ENCODE peak calls at places on chromosomes 3 and 15, in ten cellular contexts. Y is AG10803, N is left ventricle myocardium inferior, F is osteocyte, K is breast epithelium, H is epithelial cell of proximal tubule, I is mesothelial cell of epicardium, G is foreskin fibroblast, B is heart left ventricle, C is HFFc6. T is an unnamed sample.

GRCh38 chr3:160616311-160616710 is 50.9 kb upstream of the KPNA4 start:
- DNase-seq in F (no peak), Y (no peak), H (no peak), B (no peak), N (no peak), C (no peak), K (no peak), G (no peak), I (no peak), T (no peak)

GRCh38 chr3:53224026-53224425 is 31.8 kb downstream of the TKT start:
- DNase-seq in K (no peak), F (peak), G (no peak), N (no peak), H (no peak), Y (no peak), I (no peak), B (no peak), C (no peak), T (no peak)

GRCh38 chr15:40103124-40103858 is 5.4 kb downstream of the BMF start:
- DNase-seq in I (peak), G (peak), C (peak), Y (peak), H (no peak), F (peak), K (peak), B (peak), N (peak), T (no peak)

GRCh38 chr3:22089284-22089683 is 338.3 kb upstream of the ZNF385D start:
- DNase-seq in H (peak), Y (no peak), C (no peak), G (no peak), K (no peak), B (no peak), I (no peak), F (no peak), N (no peak), T (no peak)

GRCh38 chr3:50212502-50212901 is 7.4 kb downstream of the SLC38A3 start:
- DNase-seq in H (no peak), I (no peak), K (no peak), B (no peak), C (no peak), Y (no peak), F (no peak), G (no peak), N (no peak), T (no peak)

GRCh38 chr3:149579838-149580542 is 77.8 kb downstream of the WWTR1 start:
- DNase-seq in N (no peak), Y (peak), C (peak), I (no peak), H (no peak), K (no peak), G (peak), B (no peak), F (no peak), T (no peak)

GRCh38 chr3:120469440-120470415 is 18.9 kb upstream of the FSTL1 start:
- DNase-seq in I (peak), G (peak), H (peak), N (no peak), Y (peak), C (peak), K (no peak), F (no peak), B (peak), T (no peak)

GRCh38 chr3:87320748-87321634 is 44.6 kb upstream of the POU1F1 start:
- DNase-seq in K (no peak), Y (no peak), C (no peak), I (no peak), G (no peak), H (no peak), N (no peak), B (no peak), F (no peak), T (no peak)

GRCh38 chr15:88323468-88323867 is 66.9 kb upstream of the NTRK3 start:
- DNase-seq in K (no peak), H (no peak), N (no peak), C (no peak), B (no peak), G (no peak), I (no peak), F (no peak), Y (no peak), T (no peak)

GRCh38 chr3:121757812-121758545 is 8.4 kb upstream of the GOLGB1 start:
- DNase-seq in Y (no peak), F (no peak), C (no peak), B (no peak), K (no peak), I (no peak), G (no peak), H (no peak), N (no peak), T (no peak)

GRCh38 chr15:77497942-77498361 is 77.3 kb downstream of the HMG20A start:
- DNase-seq in Y (peak), B (peak), N (no peak), H (no peak), F (no peak), G (no peak), K (no peak), C (peak), I (peak), T (no peak)

GRCh38 chr3:133599280-133599679 is 25.8 kb downstream of the CDV3 start:
- DNase-seq in N (no peak), K (no peak), H (no peak), Y (no peak), F (no peak), C (no peak), B (no peak), G (no peak), I (no peak), T (no peak)

GRCh38 chr3:122918576-122919290 is 108.8 kb downstream of the SEMA5B start:
- DNase-seq in F (no peak), C (peak), I (no peak), K (no peak), B (no peak), H (no peak), Y (no peak), N (no peak), G (peak), T (no peak)

GRCh38 chr3:187678869-187679268 is 8.7 kb upstream of the SST start:
- DNase-seq in Y (peak), C (peak), H (no peak), N (no peak), B (peak), K (no peak), G (peak), F (no peak), I (peak), T (no peak)

GRCh38 chr15:66171891-66172290 is 81.7 kb downstream of the MEGF11 start:
- DNase-seq in K (no peak), F (no peak), H (no peak), N (no peak), C (no peak), B (no peak), I (no peak), G (no peak), Y (no peak), T (no peak)

GRCh38 chr3:23761440-23761896 is 44.3 kb upstream of the UBE2E1 start:
- DNase-seq in C (peak), B (no peak), H (no peak), G (peak), I (no peak), K (no peak), N (no peak), Y (no peak), F (no peak), T (no peak)

GRCh38 chr3:76585794-76586392 is 454.0 kb upstream of the ROBO2 start:
- DNase-seq in I (no peak), C (no peak), Y (peak), G (no peak), F (no peak), B (no peak), N (no peak), H (no peak), K (no peak), T (no peak)

GRCh38 chr3:133897547-133897946 is 1.9 kb upstream of the RAB6B start:
- DNase-seq in N (no peak), H (no peak), I (no peak), F (no peak), Y (no peak), G (no peak), K (no peak), B (no peak), C (no peak), T (no peak)

GRCh38 chr3:130850044-130850797 is 43.7 kb upstream of the ATP2C1 start:
- DNase-seq in H (no peak), I (no peak), N (no peak), B (peak), G (peak), F (no peak), Y (peak), C (no peak), K (no peak), T (no peak)

GRCh38 chr3:65669163-65669875 is 369.4 kb downstream of the MAGI1 start:
- DNase-seq in C (no peak), F (no peak), B (no peak), I (no peak), N (no peak), G (peak), K (no peak), H (no peak), Y (peak), T (no peak)

GRCh38 chr3:34005886-34006285 is 207.5 kb downstream of the PDCD6IP start:
- DNase-seq in K (no peak), I (no peak), H (no peak), B (no peak), N (no peak), F (no peak), Y (peak), G (peak), C (peak), T (no peak)

GRCh38 chr3:133693821-133694220 is 32.1 kb upstream of the TOPBP1 start:
- DNase-seq in Y (no peak), H (no peak), C (no peak), G (no peak), B (no peak), N (no peak), F (no peak), I (no peak), K (no peak), T (no peak)

GRCh38 chr3:159629329-159630084 is 359.1 kb upstream of the IL12A start:
- DNase-seq in F (no peak), I (no peak), N (no peak), G (no peak), C (peak), K (no peak), H (no peak), B (no peak), Y (no peak), T (no peak)

GRCh38 chr15:40471778-40472130 is 970 bp downstream of the CHST14 start:
- DNase-seq in K (no peak), G (no peak), H (no peak), I (peak), F (no peak), N (no peak), C (peak), B (no peak), Y (peak), T (no peak)

GRCh38 chr15:90774731-90775521 is 57.8 kb downstream of the BLM start:
- DNase-seq in Y (peak), G (peak), C (peak), B (no peak), I (no peak), H (peak), K (no peak), N (no peak), F (no peak), T (no peak)

GRCh38 chr3:178198329-178198728 is 337.9 kb upstream of the KCNMB2 start:
- DNase-seq in G (no peak), B (no peak), H (no peak), K (no peak), C (peak), Y (peak), I (no peak), N (no peak), F (no peak), T (no peak)

GRCh38 chr15:60917469-60918130 is 311.5 kb downstream of the RORA start:
- DNase-seq in N (peak), H (no peak), K (no peak), Y (peak), C (no peak), G (no peak), I (no peak), B (peak), F (no peak), T (no peak)

GRCh38 chr15:40936709-40937666 is 7.8 kb downstream of the DLL4 start:
- DNase-seq in F (no peak), I (no peak), Y (no peak), C (no peak), B (peak), G (peak), H (no peak), K (no peak), N (no peak), T (no peak)

GRCh38 chr3:119346076-119346496 is 51.9 kb downstream of the ARHGAP31 start:
- DNase-seq in I (no peak), H (no peak), N (no peak), Y (no peak), G (no peak), K (no peak), F (no peak), B (no peak), C (no peak), T (no peak)

GRCh38 chr3:50316657-50317242 is 5.8 kb downstream of the HYAL2 start:
- DNase-seq in Y (no peak), G (no peak), H (no peak), C (no peak), K (peak), F (no peak), B (no peak), N (no peak), I (peak), T (no peak)

GRCh38 chr15:25971053-25971452 is 107.9 kb upstream of the ATP10A start:
- DNase-seq in F (no peak), K (no peak), N (no peak), Y (peak), G (no peak), C (peak), B (no peak), H (no peak), I (no peak), T (no peak)

GRCh38 chr3:129599607-129600006 is 6.9 kb downstream of the PLXND1 start:
- DNase-seq in C (peak), G (peak), F (no peak), Y (peak), B (peak), H (no peak), I (no peak), K (no peak), N (peak), T (no peak)

GRCh38 chr3:172079326-172079976 is 40.1 kb downstream of the FNDC3B start:
- DNase-seq in G (no peak), Y (no peak), H (no peak), F (no peak), B (no peak), K (no peak), N (no peak), I (no peak), C (no peak), T (no peak)

GRCh38 chr3:31896643-31897433 is 84.2 kb downstream of the OSBPL10 start:
- DNase-seq in C (no peak), F (no peak), B (no peak), G (no peak), N (no peak), I (no peak), K (no peak), Y (no peak), H (no peak), T (no peak)

GRCh38 chr15:59169337-59169736 is 37.3 kb upstream of the LDHAL6B start:
- DNase-seq in C (peak), B (no peak), I (no peak), F (no peak), K (no peak), G (peak), H (peak), Y (peak), N (no peak), T (no peak)

GRCh38 chr15:51864408-51865056 is 35.1 kb downstream of the TMOD3 start:
- DNase-seq in G (no peak), N (no peak), H (peak), I (no peak), K (no peak), C (peak), F (no peak), Y (peak), B (no peak), T (no peak)

GRCh38 chr3:30893678-30894325 is 659 bp downstream of the GADL1 start:
- DNase-seq in I (no peak), C (no peak), B (no peak), G (no peak), H (no peak), Y (no peak), F (no peak), N (no peak), K (no peak), T (no peak)

GRCh38 chr15:43487271-43487895 is 5.6 kb downstream of the TP53BP1 start:
- DNase-seq in Y (no peak), H (no peak), K (no peak), G (no peak), I (no peak), F (no peak), B (no peak), N (no peak), C (no peak), T (no peak)

GRCh38 chr3:24601500-24601899 is 106.8 kb upstream of the THRB start:
- DNase-seq in B (no peak), G (no peak), H (no peak), Y (no peak), N (no peak), F (no peak), K (no peak), I (no peak), C (no peak), T (no peak)

GRCh38 chr3:185489462-185489861 is 9.4 kb downstream of the TMEM41A start:
- DNase-seq in F (no peak), N (no peak), C (no peak), Y (no peak), K (no peak), H (no peak), I (no peak), G (no peak), B (no peak), T (no peak)

GRCh38 chr3:25962255-25962654 is 172.4 kb downstream of the OXSM start:
- DNase-seq in Y (no peak), F (no peak), K (no peak), B (no peak), H (no peak), C (no peak), G (no peak), I (no peak), N (no peak), T (no peak)
- TF ChIP-seq CTCF in Y (no peak), F (no peak), K (peak), B (no peak), H (peak), C (no peak), G (no peak), I (no peak), N (no peak), T (peak)

DNA sequence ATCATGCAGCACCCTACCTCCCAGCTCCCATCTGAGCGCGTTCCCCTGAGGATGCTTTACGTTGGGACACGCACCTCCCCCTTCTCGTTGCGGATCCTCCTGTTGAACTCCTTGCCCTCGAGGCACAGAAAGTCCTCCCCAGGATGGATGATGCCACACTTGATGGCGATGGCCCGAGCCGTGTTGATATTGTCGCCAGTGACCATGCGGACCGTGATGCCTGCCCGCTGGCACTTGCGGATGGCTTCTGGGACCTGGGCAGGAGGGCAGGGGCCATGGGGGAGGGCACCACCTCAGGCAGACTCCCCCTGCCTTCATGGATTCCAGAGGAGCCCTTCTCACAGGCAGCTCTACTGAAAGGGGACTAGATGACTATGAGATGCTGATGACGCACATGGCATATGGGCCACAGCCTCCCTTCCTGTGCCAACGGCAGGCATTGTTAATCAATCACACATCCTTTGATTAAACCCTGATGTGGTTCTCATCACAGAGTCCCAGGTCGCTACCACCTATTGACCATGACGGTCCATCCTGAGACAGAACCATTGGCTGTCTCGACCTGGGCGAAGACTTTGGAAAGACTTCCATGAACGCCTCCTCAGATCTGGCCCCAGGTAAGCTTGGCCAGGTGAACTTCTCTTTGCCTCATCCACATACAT is 29.5 kb upstream of the SEC13 start:
- DNase-seq in F (no peak), K (no peak), G (no peak), Y (no peak), C (no peak), H (no peak), B (no peak), N (no peak), I (no peak), T (no peak)
- TF ChIP-seq CTCF in F (no peak), K (no peak), G (no peak), Y (no peak), C (no peak), H (no peak), B (no peak), N (no peak), I (no peak), T (no peak)

DNA sequence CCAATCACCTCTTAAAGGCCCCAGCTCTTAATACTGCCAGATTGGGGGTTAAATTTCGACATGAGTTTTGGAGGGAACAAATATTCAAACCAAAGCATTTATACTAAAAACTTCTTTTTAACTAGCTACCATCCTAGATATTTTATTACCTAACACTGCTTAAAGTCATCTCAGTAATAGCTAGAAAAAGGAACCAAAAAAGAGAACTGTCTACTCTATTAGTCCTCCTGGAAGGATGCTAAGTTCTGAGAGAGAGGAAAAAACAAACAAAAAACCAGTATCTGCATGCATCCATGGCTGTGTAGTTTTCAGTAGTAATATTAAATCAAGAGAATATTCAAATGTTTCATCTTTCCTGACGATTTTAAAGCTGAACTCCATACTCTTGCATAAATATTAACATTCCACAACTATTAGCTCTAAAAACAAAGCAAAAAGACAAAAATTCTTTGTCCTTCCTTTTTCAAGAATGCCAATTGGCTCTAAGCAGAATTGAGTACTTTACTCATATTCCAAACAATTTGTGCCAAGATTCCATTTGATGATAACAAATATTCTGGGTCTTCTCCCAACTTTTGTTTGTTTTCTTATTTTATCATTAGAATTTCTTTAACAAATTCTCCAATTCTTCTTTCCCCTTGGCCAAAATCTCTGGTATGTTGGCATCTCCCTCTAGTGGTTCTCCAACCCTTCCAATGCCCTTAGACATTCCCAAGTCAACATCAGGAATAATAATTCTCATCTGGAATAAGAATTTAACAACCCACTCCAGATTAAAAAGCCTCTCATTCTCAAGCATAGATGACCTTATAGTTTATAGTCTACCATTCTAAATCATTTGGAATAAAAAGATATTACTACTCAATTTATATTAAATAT is 5.5 kb downstream of the CPOX start:
- DNase-seq in H (no peak), I (no peak), B (no peak), N (no peak), K (no peak), C (no peak), G (no peak), Y (peak), F (no peak), T (no peak)
- TF ChIP-seq CTCF in H (peak), I (no peak), B (no peak), N (no peak), K (no peak), C (peak), G (peak), Y (peak), F (peak), T (peak)

GRCh38 chr3:41207355-41207754 is 8.1 kb downstream of the CTNNB1 start:
- DNase-seq in I (no peak), Y (no peak), C (no peak), G (no peak), N (no peak), H (no peak), B (no peak), F (no peak), K (no peak), T (no peak)
- TF ChIP-seq CTCF in I (no peak), Y (no peak), C (no peak), G (no peak), N (no peak), H (no peak), B (no peak), F (no peak), K (no peak), T (no peak)